ENCODE peak calls at places on chromosomes 7 and 10, in ten cellular contexts. Z, C, V, R, T, D, N, Q, H and S are unnamed samples.
A peak's percentile ranks its signal among the peaks of the same experiment; 100 is the strongest.

GRCh38 chr7:152909683-152910544 is 150.4 kb downstream of the ACTR3B start:
- DNase-seq in T (no peak), D (no peak), C (no peak), H (no peak), N (no peak), Q (no peak), R (no peak), V (no peak), Z (peak; percentile 95), S (no peak)

GRCh38 chr10:122181055-122181732 is 89.9 kb upstream of the BTBD16 start:
- DNase-seq in Q (peak; percentile 42), Z (no peak), R (peak; percentile 77), V (no peak), H (no peak), T (no peak), D (no peak), N (no peak), C (no peak), S (no peak)

GRCh38 chr10:99908512-99908911 is 101.2 kb downstream of the DNMBP start:
- DNase-seq in D (no peak), C (no peak), N (no peak), R (peak; percentile 36), Z (no peak), Q (no peak), V (no peak), T (no peak), H (no peak), S (no peak)

GRCh38 chr7:140571537-140572122 is 69.0 kb downstream of the DENND2A start:
- DNase-seq in D (no peak), R (peak; percentile 41), Q (peak; percentile 19), V (no peak), Z (no peak), N (no peak), H (no peak), T (no peak), C (no peak), S (no peak)

GRCh38 chr10:60189861-60190475 is 199.7 kb downstream of the ANK3 start:
- DNase-seq in Q (no peak), C (no peak), N (no peak), Z (no peak), H (no peak), D (no peak), T (no peak), V (no peak), R (no peak), S (no peak)

GRCh38 chr7:29285451-29285807 is 90.9 kb downstream of the CHN2 start:
- DNase-seq in V (no peak), C (no peak), H (no peak), R (peak; percentile 37), Q (peak; percentile 20), T (no peak), D (no peak), Z (peak; percentile 28), N (no peak), S (no peak)

GRCh38 chr7:126569402-126569801 is 683.3 kb downstream of the GRM8 start:
- DNase-seq in T (no peak), Z (no peak), R (no peak), V (no peak), C (no peak), D (no peak), N (no peak), Q (no peak), H (no peak), S (no peak)

GRCh38 chr7:101436226-101436745 is 73.6 kb downstream of the COL26A1 start:
- DNase-seq in H (no peak), Z (no peak), Q (no peak), T (no peak), D (no peak), N (no peak), C (no peak), V (no peak), R (no peak), S (no peak)

GRCh38 chr7:41955475-41956243 is 252.8 kb upstream of the INHBA start:
- DNase-seq in D (peak; percentile 80), C (peak; percentile 83), T (peak; percentile 96), R (peak; percentile 99), V (peak; percentile 97), H (peak; percentile 21), N (peak; percentile 99), Q (peak; percentile 57), Z (no peak), S (peak; percentile 92)

GRCh38 chr10:86203162-86203905 is 163.3 kb downstream of the GRID1 start:
- DNase-seq in C (peak; percentile 63), V (peak; percentile 43), N (no peak), R (peak; percentile 10), Q (peak; percentile 10), H (no peak), D (no peak), Z (peak; percentile 7), T (no peak), S (no peak)

GRCh38 chr10:103333934-103334520 is 16.9 kb downstream of the PCGF6 start:
- DNase-seq in N (no peak), C (no peak), Z (peak; percentile 10), R (peak; percentile 33), Q (peak; percentile 35), D (no peak), H (no peak), T (no peak), V (no peak), S (no peak)
- TF ChIP-seq CTCF in N (no peak), C (no peak), Z (peak; percentile 40), R (peak; percentile 60), Q (peak; percentile 69), D (peak; percentile 44), H (peak; percentile 50), T (peak; percentile 40), V (peak; percentile 39), S (no peak)

GRCh38 chr7:21023841-21024502 is 237.3 kb upstream of the SP8 start:
- DNase-seq in Q (no peak), R (no peak), C (no peak), D (no peak), H (no peak), N (no peak), Z (no peak), T (no peak), V (no peak), S (no peak)
- H3K4me3 ChIP-seq in Q (no peak overlapping the region), R (no peak overlapping the region), C (no peak overlapping the region), D (no peak overlapping the region), H (no peak overlapping the region), N (no peak overlapping the region), Z (no peak overlapping the region), T (no peak overlapping the region), V (no peak overlapping the region), S (no peak overlapping the region)

DNA sequence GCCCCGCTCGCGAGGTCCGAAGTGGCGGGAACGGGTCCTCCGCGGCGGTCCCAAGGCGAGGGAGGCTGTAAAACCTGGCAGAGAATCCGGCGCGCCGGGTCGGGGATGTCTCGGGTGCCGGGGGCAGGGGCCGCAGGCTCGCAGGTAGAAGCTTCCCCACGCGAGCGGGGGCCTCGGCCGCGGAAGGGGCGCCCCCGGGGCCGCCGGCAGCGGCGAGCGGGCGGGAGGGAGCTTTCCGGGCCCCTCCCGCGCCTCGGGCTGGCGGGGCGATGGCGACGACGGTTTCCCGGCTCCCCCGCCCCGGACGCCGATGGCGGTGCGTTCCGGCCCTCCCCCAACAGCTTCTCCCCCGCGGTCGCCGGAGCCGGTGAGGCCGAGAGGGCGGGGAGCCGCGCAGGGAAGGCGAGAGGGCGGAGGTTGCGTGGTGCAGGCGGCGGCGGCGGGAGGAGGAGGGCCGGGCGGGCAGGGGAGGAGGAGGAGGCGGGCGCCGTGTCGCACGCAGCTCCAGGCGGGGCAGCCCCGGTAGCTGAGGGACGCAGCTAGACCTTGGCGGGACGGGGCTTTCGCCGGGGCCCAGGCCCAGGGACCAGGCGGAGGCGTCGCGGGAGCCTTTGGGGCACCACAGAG is at the start of gene CUL1:
- DNase-seq in D (peak; percentile 67), N (peak; percentile 80), Q (peak; percentile 80), H (peak; percentile 79), T (peak; percentile 81), R (peak; percentile 52), Z (peak; percentile 46), V (peak; percentile 92), C (peak; percentile 97), S (peak; percentile 85)
- TF ChIP-seq POLR2A in D (no peak), N (peak; percentile 54), Q (peak; percentile 83), H (peak; percentile 64), T (peak; percentile 58), R (no peak), Z (peak; percentile 82), V (no peak), C (no peak), S (no peak)

GRCh38 chr7:34281260-34281659 is 375.9 kb downstream of the BMPER start:
- DNase-seq in Z (peak; percentile 13), Q (peak; percentile 32), D (no peak), H (no peak), R (no peak), T (no peak), C (no peak), N (no peak), V (no peak), S (no peak)
- TF ChIP-seq CTCF in Z (peak; percentile 40), Q (no peak), D (no peak), H (no peak), R (peak; percentile 16), T (no peak), C (no peak), N (no peak), V (no peak), S (no peak)

GRCh38 chr10:31707578-31708411 is 220.8 kb downstream of the ARHGAP12 start:
- DNase-seq in R (peak; percentile 77), T (no peak), Z (no peak), H (no peak), V (no peak), D (peak; percentile 40), C (no peak), N (peak; percentile 66), Q (no peak), S (no peak)

GRCh38 chr10:31708513-31708912 is 220.1 kb downstream of the ARHGAP12 start:
- DNase-seq in T (no peak), Q (no peak), N (no peak), D (no peak), R (no peak), V (no peak), H (no peak), Z (no peak), C (no peak), S (no peak)

GRCh38 chr10:31704195-31704594 is 224.4 kb downstream of the ARHGAP12 start:
- DNase-seq in D (no peak), R (no peak), Z (no peak), N (no peak), H (no peak), Q (no peak), V (peak; percentile 86), C (no peak), T (no peak), S (peak; percentile 52)

GRCh38 chr10:31706921-31707571 is 221.6 kb downstream of the ARHGAP12 start:
- DNase-seq in C (peak; percentile 80), Q (no peak), N (no peak), D (no peak), H (no peak), T (no peak), V (peak; percentile 76), R (no peak), Z (no peak), S (no peak)

DNA sequence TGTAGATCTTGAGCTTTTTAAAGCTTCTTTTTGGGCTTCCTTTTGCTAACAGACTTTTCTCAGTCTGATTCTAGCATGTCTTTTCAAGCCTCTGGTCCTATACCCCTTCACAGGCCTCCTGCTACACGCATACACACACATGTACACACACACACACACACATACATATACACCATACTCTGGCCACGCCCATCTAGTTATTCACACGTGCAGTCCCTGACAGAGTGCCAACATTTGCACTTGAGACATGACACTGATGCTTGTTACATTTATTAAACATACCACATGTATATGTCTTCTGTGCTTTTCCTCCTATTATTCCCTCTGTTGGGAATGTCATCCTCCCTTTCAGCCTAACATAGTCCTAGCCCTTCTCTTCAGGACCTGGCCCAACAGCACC is 222.2 kb downstream of the ARHGAP12 start:
- DNase-seq in R (no peak), D (no peak), Q (no peak), Z (no peak), H (no peak), T (no peak), C (no peak), N (no peak), V (no peak), S (no peak)
- H3K4me3 ChIP-seq in R (no peak overlapping the region), D (peak overlapping the region; percentile 16), Q (no peak overlapping the region), Z (no peak overlapping the region), H (no peak overlapping the region), T (no peak overlapping the region), C (no peak overlapping the region), N (no peak overlapping the region), V (no peak overlapping the region), S (no peak overlapping the region)